ENCODE peak calls at places on chromosomes 4 and X, in five cellular contexts. M, Y, A, I and J are unnamed samples.
A peak's percentile ranks its signal among the peaks of the same experiment; 100 is the strongest.

GRCh38 chrX:133435544-133436124 is 20.3 kb upstream of the GPC4 start:
- DNase-seq in M (no peak), I (no peak), A (no peak), Y (no peak), J (no peak)

GRCh38 chr4:86264269-86264668 is 95.6 kb downstream of the MAPK10 start:
- DNase-seq in A (no peak), Y (no peak), M (no peak), I (no peak), J (no peak)

GRCh38 chr4:164906368-164906767 is 29.4 kb downstream of the APELA start:
- DNase-seq in I (no peak), A (no peak), Y (no peak), M (no peak), J (no peak)

GRCh38 chr4:26061248-26061986 is 147.4 kb downstream of the SMIM20 start:
- DNase-seq in Y (no peak), M (peak; percentile 63), A (peak; percentile 75), I (peak; percentile 80), J (peak; percentile 17)

GRCh38 chr4:10546-10870 is 42.6 kb upstream of the ZNF595 start:
- DNase-seq in A (peak; percentile 6), M (peak; percentile 1), I (no peak), Y (no peak), J (no peak)

GRCh38 chrX:40094900-40095587 is 2.7 kb downstream of the BCOR start:
- DNase-seq in M (no peak), Y (no peak), A (no peak), I (no peak), J (no peak)

GRCh38 chr4:10773010-10773409 is 88.4 kb upstream of the CLNK start:
- DNase-seq in M (no peak), Y (no peak), I (no peak), A (no peak), J (no peak)

GRCh38 chr4:87150498-87151261 is 69.7 kb downstream of the KLHL8 start:
- DNase-seq in Y (peak; percentile 30), A (peak; percentile 38), M (peak; percentile 45), I (peak; percentile 76), J (peak; percentile 48)

GRCh38 chr4:30586850-30587249 is 133.3 kb upstream of the PCDH7 start:
- DNase-seq in A (no peak), I (peak; percentile 8), Y (no peak), M (no peak), J (no peak)

DNA sequence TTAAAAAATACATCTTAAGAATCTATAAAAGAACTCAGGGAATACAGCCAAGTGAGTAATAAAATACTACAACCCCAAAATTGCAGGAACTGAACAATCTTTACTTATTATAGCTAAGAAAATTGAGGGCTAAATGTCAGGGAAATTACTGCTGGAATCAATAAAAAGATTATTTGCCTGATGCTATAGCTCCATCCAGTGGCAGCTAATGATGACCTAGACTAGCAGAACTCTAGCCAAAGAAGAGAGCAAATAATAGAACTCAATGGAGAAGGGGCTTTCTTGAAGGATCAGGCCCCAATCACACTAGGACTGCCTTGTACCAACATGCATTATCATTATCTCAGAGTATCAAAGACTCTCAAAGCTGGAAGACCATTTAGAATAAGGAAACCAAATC is 85.0 kb upstream of the FAM241A start:
- DNase-seq in A (peak; percentile 15), Y (no peak), M (peak; percentile 26), I (peak; percentile 27), J (peak; percentile 9)
- TF ChIP-seq CTCF in A (no peak), Y (no peak), M (peak; percentile 61), I (peak; percentile 33), J (no peak)

GRCh38 chr4:53908661-53909078 is 155.7 kb downstream of the CHIC2 start:
- DNase-seq in I (peak; percentile 62), Y (peak; percentile 51), A (peak; percentile 41), M (peak; percentile 35), J (peak; percentile 38)

GRCh38 chr4:53905281-53905934 is 159.0 kb downstream of the CHIC2 start:
- DNase-seq in M (no peak), Y (no peak), A (no peak), I (no peak), J (no peak)

GRCh38 chr4:53906786-53907185 is 157.6 kb downstream of the CHIC2 start:
- DNase-seq in A (no peak), Y (no peak), M (no peak), I (no peak), J (no peak)

GRCh38 chr4:53907772-53908171 is 156.6 kb downstream of the CHIC2 start:
- DNase-seq in A (no peak), I (no peak), M (no peak), Y (no peak), J (no peak)

GRCh38 chr4:53905935-53906377 is 158.4 kb downstream of the CHIC2 start:
- DNase-seq in I (peak; percentile 67), A (no peak), M (no peak), Y (peak; percentile 43), J (no peak)
- TF ChIP-seq CTCF in I (no peak), A (no peak), M (no peak), Y (no peak), J (no peak)

DNA sequence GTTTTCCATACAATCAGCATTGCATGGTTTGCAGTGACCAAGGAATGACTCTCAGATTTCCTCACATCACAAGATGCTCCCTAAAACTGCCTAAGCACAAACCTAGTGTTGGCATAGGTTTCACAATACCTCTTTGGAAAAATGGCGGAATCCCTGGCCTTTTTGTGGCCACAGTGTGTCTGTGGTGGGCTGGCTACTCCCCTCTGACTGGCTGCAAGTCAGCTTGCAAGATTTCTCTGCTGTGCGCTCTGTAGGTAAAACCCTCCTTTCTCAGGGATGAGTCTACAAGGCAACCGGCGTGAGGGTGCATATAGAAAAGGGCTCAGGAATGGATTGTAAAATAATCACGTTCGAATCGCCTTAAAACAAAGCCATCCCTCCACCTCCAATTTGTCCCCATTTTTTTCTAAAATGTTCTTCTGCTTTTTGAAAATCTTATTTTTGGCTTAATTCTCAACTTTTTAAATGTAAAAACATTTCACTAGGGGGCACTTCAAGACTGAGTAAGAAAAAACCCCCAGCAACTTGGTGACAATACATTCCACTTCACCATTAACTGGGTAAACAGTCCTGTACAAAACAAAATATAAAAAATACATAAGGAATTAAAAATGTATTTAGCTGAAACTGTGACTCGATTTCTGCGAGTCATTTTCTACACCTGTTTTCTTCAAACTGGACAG is 235.6 kb downstream of the STIM2 start:
- DNase-seq in I (no peak), A (no peak), M (no peak), Y (no peak), J (no peak)
- TF ChIP-seq CTCF in I (no peak), A (no peak), M (no peak), Y (no peak), J (no peak)

GRCh38 chrX:13851996-13852695 is 35.3 kb upstream of the GPM6B start:
- DNase-seq in M (peak; percentile 24), A (peak; percentile 23), Y (no peak), I (peak; percentile 30), J (no peak)
- TF ChIP-seq CTCF in M (no peak), A (no peak), Y (no peak), I (peak; percentile 13), J (no peak)

DNA sequence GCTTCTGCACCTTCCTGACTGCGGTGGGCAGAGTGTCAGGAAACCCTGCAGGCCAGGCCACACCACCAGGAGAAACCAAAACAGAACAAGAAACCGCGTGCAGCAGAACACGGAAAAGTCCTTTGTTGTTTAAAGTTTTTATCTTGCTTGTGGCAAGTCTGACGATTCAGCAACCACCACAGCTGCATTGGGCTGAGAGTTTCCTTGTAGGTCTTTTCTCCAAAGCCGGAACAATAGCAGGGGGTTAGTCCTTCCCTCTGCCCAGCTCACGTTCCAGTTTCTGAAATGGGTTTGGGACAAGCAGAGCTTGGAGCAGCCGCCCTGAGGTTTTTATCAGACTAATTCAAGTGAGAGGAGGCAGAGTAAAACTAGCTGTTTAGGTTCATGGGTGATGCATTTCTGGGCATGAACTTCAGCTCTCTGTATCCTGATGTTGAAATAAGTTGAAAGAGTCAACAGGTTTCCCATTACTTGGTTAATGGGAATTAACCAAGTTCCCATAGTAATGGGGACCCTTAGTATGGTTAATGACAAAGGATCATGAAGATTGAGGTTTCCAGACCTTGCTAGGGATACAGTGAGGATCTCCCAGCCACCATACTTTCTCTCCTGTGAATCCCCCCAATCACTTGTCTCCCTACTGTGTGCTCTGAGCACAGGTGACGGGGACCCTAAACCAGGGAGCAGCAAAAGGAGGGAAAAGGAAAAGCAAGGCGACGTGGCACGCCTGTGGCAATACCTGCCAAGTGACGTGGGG is 217.0 kb downstream of the PTTG2 start:
- DNase-seq in I (peak; percentile 51), A (peak; percentile 37), Y (peak; percentile 71), M (no peak), J (no peak)
- TF ChIP-seq CTCF in I (no peak), A (no peak), Y (no peak), M (no peak), J (no peak)